ENCODE peak calls at places on chromosome 5, in ten cellular contexts. J, F, S, T, V, A, C, W, M and O are unnamed samples.

GRCh38 chr5:69006030-69006429 is 87.8 kb upstream of the SLC30A5 start:
- DNase-seq in J (no peak), F (no peak), S (no peak), T (no peak), V (no peak), A (no peak), C (no peak), W (no peak), M (no peak), O (no peak)

GRCh38 chr5:169002941-169003555 is 297.9 kb downstream of the SLIT3 start:
- DNase-seq in J (no peak), F (no peak), S (no peak), T (no peak), V (no peak), A (no peak), C (no peak), W (no peak), M (no peak), O (no peak)

GRCh38 chr5:8686707-8687106 is 817.8 kb downstream of the MTRR start:
- DNase-seq in J (no peak), F (no peak), S (no peak), T (no peak), V (peak), A (no peak), C (no peak), W (no peak), M (no peak), O (no peak)

GRCh38 chr5:132224721-132225120 is 2.9 kb downstream of the P4HA2 start:
- DNase-seq in J (no peak), F (peak), S (peak), T (no peak), V (peak), A (no peak), C (no peak), W (peak), M (no peak), O (no peak)

GRCh38 chr5:36442352-36442751 is 140.7 kb upstream of the RANBP3L start:
- DNase-seq in J (no peak), F (no peak), S (no peak), T (peak), V (peak), A (no peak), C (no peak), W (peak), M (no peak), O (no peak)

GRCh38 chr5:133372306-133373008 is 239.9 kb downstream of the FSTL4 start:
- DNase-seq in J (no peak), F (no peak), S (no peak), T (peak), V (no peak), A (no peak), C (no peak), W (no peak), M (no peak), O (no peak)

GRCh38 chr5:138635268-138635667 is 60.1 kb upstream of the HSPA9 start:
- DNase-seq in J (no peak), F (peak), S (no peak), T (no peak), V (peak), A (no peak), C (no peak), W (peak), M (no peak), O (no peak)

GRCh38 chr5:72209515-72210115 is 102.3 kb downstream of the MAP1B start:
- DNase-seq in J (peak), F (no peak), S (no peak), T (no peak), V (peak), A (no peak), C (peak), W (no peak), M (no peak), O (no peak)

GRCh38 chr5:133821311-133821741 is 147.1 kb downstream of the C5orf15 start:
- DNase-seq in J (no peak), F (no peak), S (no peak), T (no peak), V (no peak), A (no peak), C (no peak), W (peak), M (no peak), O (no peak)

GRCh38 chr5:146474040-146474439 is 26.9 kb downstream of the TCERG1 start:
- DNase-seq in J (no peak), F (no peak), S (no peak), T (no peak), V (no peak), A (no peak), C (no peak), W (no peak), M (no peak), O (peak)

GRCh38 chr5:151081426-151082273 is 816 bp upstream of the TNIP1 start:
- DNase-seq in J (no peak), F (no peak), S (no peak), T (no peak), V (no peak), A (no peak), C (no peak), W (no peak), M (no peak), O (no peak)

GRCh38 chr5:82336566-82337351 is 58.6 kb upstream of the RPS23 start:
- DNase-seq in J (no peak), F (no peak), S (no peak), T (no peak), V (no peak), A (no peak), C (no peak), W (no peak), M (no peak), O (no peak)

GRCh38 chr5:133967715-133968056 is 739 bp downstream of the C5orf15 start:
- DNase-seq in J (no peak), F (no peak), S (no peak), T (no peak), V (peak), A (no peak), C (peak), W (no peak), M (no peak), O (no peak)